ENCODE peak calls at places on chromosomes 4 and X, in seven cellular contexts. One of them, this sample, is unnamed.

GRCh38 chr4:114087596-114088230 is 108.3 kb upstream of the ARSJ start:
- DNase-seq in GM23338: no peak
- DNase-seq in EH: peak; percentile 93
- DNase-seq in T-helper 2 cell: no peak
- DNase-seq in NCI-H1930: no peak
- DNase-seq in mesothelial cell of epicardium: no peak
- DNase-seq in SW480: no peak
- DNase-seq in this sample: no peak

GRCh38 chr4:6235901-6236625 is 33.6 kb upstream of the WFS1 start:
- DNase-seq in GM23338: no peak
- DNase-seq in EH: no peak
- DNase-seq in T-helper 2 cell: no peak
- DNase-seq in NCI-H1930: no peak
- DNase-seq in mesothelial cell of epicardium: no peak
- DNase-seq in SW480: no peak
- DNase-seq in this sample: no peak

GRCh38 chr4:185282968-185283367 is 73.6 kb downstream of the SNX25 start:
- DNase-seq in GM23338: peak; percentile 37
- DNase-seq in EH: peak; percentile 47
- DNase-seq in T-helper 2 cell: no peak
- DNase-seq in NCI-H1930: no peak
- DNase-seq in mesothelial cell of epicardium: no peak
- DNase-seq in SW480: no peak
- DNase-seq in this sample: no peak

GRCh38 chr4:55498051-55498450 is 48.7 kb downstream of the CLOCK start:
- DNase-seq in GM23338: no peak
- DNase-seq in EH: peak; percentile 4
- DNase-seq in T-helper 2 cell: no peak
- DNase-seq in NCI-H1930: no peak
- DNase-seq in mesothelial cell of epicardium: no peak
- DNase-seq in SW480: no peak
- DNase-seq in this sample: no peak

GRCh38 chr4:4766570-4766969 is 92.9 kb upstream of the MSX1 start:
- DNase-seq in GM23338: no peak
- DNase-seq in EH: no peak
- DNase-seq in T-helper 2 cell: no peak
- DNase-seq in NCI-H1930: no peak
- DNase-seq in mesothelial cell of epicardium: no peak
- DNase-seq in SW480: no peak
- DNase-seq in this sample: no peak

GRCh38 chr4:74632634-74633033 is 161.7 kb downstream of the BTC start:
- DNase-seq in GM23338: no peak
- DNase-seq in EH: peak; percentile 55
- DNase-seq in T-helper 2 cell: peak; percentile 5
- DNase-seq in NCI-H1930: no peak
- DNase-seq in mesothelial cell of epicardium: no peak
- DNase-seq in SW480: peak; percentile 35
- DNase-seq in this sample: peak; percentile 59

GRCh38 chr4:38322709-38323108 is 341.3 kb upstream of the KLF3 start:
- DNase-seq in GM23338: no peak
- DNase-seq in EH: peak; percentile 95
- DNase-seq in T-helper 2 cell: no peak
- DNase-seq in NCI-H1930: no peak
- DNase-seq in mesothelial cell of epicardium: no peak
- DNase-seq in SW480: peak; percentile 55
- DNase-seq in this sample: no peak

GRCh38 chr4:17688011-17688441 is 73.6 kb downstream of the MED28 start:
- DNase-seq in GM23338: no peak
- DNase-seq in EH: no peak
- DNase-seq in T-helper 2 cell: no peak
- DNase-seq in NCI-H1930: no peak
- DNase-seq in mesothelial cell of epicardium: no peak
- DNase-seq in SW480: no peak
- DNase-seq in this sample: no peak

GRCh38 chr4:121462660-121463261 is 81.9 kb upstream of the QRFPR start:
- DNase-seq in GM23338: peak; percentile 91
- DNase-seq in EH: peak; percentile 62
- DNase-seq in T-helper 2 cell: peak; percentile 72
- DNase-seq in NCI-H1930: peak; percentile 8
- DNase-seq in mesothelial cell of epicardium: no peak
- DNase-seq in SW480: peak; percentile 67
- DNase-seq in this sample: peak; percentile 58

GRCh38 chr4:149522031-149522430 is 293.6 kb downstream of the IQCM start:
- DNase-seq in GM23338: no peak
- DNase-seq in EH: no peak
- DNase-seq in T-helper 2 cell: no peak
- DNase-seq in NCI-H1930: no peak
- DNase-seq in mesothelial cell of epicardium: no peak
- DNase-seq in SW480: no peak
- DNase-seq in this sample: no peak

GRCh38 chr4:82428526-82428968 is 1.7 kb downstream of the HNRNPDL start:
- DNase-seq in GM23338: no peak
- DNase-seq in EH: no peak
- DNase-seq in T-helper 2 cell: no peak
- DNase-seq in NCI-H1930: no peak
- DNase-seq in mesothelial cell of epicardium: no peak
- DNase-seq in SW480: no peak
- DNase-seq in this sample: no peak

GRCh38 chr4:22190855-22191254 is 242.3 kb upstream of the KCNIP4 start:
- DNase-seq in GM23338: no peak
- DNase-seq in EH: peak; percentile 68
- DNase-seq in T-helper 2 cell: no peak
- DNase-seq in NCI-H1930: no peak
- DNase-seq in mesothelial cell of epicardium: no peak
- DNase-seq in SW480: peak; percentile 10
- DNase-seq in this sample: no peak

GRCh38 chr4:141464366-141464765 is 172.0 kb upstream of the IL15 start:
- DNase-seq in GM23338: no peak
- DNase-seq in EH: peak; percentile 25
- DNase-seq in T-helper 2 cell: no peak
- DNase-seq in NCI-H1930: no peak
- DNase-seq in mesothelial cell of epicardium: no peak
- DNase-seq in SW480: no peak
- DNase-seq in this sample: no peak

GRCh38 chrX:9055354-9055753 is 21.4 kb upstream of the FAM9B start:
- DNase-seq in GM23338: no peak
- DNase-seq in EH: no peak
- DNase-seq in T-helper 2 cell: peak; percentile 28
- DNase-seq in NCI-H1930: no peak
- DNase-seq in mesothelial cell of epicardium: no peak
- DNase-seq in SW480: no peak
- DNase-seq in this sample: no peak

GRCh38 chr4:110164251-110164650 is 34.2 kb downstream of the ELOVL6 start:
- DNase-seq in GM23338: no peak
- DNase-seq in EH: peak; percentile 87
- DNase-seq in T-helper 2 cell: no peak
- DNase-seq in NCI-H1930: no peak
- DNase-seq in mesothelial cell of epicardium: no peak
- DNase-seq in SW480: no peak
- DNase-seq in this sample: no peak

GRCh38 chr4:183765121-183765990 is 106.3 kb downstream of the TRAPPC11 start:
- DNase-seq in GM23338: peak; percentile 7
- DNase-seq in EH: no peak
- DNase-seq in T-helper 2 cell: no peak
- DNase-seq in NCI-H1930: no peak
- DNase-seq in mesothelial cell of epicardium: no peak
- DNase-seq in SW480: no peak
- DNase-seq in this sample: no peak

GRCh38 chr4:2867758-2868491 is 24.3 kb downstream of the ADD1 start:
- DNase-seq in GM23338: peak; percentile 67
- DNase-seq in EH: peak; percentile 49
- DNase-seq in T-helper 2 cell: no peak
- DNase-seq in NCI-H1930: no peak
- DNase-seq in mesothelial cell of epicardium: no peak
- DNase-seq in SW480: no peak
- DNase-seq in this sample: no peak

GRCh38 chr4:8614365-8615193 is 22.0 kb downstream of the CPZ start:
- DNase-seq in GM23338: no peak
- DNase-seq in EH: no peak
- DNase-seq in T-helper 2 cell: peak; percentile 10
- DNase-seq in NCI-H1930: no peak
- DNase-seq in mesothelial cell of epicardium: no peak
- DNase-seq in SW480: no peak
- DNase-seq in this sample: peak; percentile 17

GRCh38 chrX:10932842-10933440 is 178.2 kb upstream of the HCCS start:
- DNase-seq in GM23338: no peak
- DNase-seq in EH: peak; percentile 37
- DNase-seq in T-helper 2 cell: no peak
- DNase-seq in NCI-H1930: no peak
- DNase-seq in mesothelial cell of epicardium: no peak
- DNase-seq in SW480: no peak
- DNase-seq in this sample: no peak

GRCh38 chr4:1566838-1567518 is 117.1 kb downstream of the FAM53A start:
- DNase-seq in GM23338: peak; percentile 48
- DNase-seq in EH: no peak
- DNase-seq in T-helper 2 cell: no peak
- DNase-seq in NCI-H1930: no peak
- DNase-seq in mesothelial cell of epicardium: no peak
- DNase-seq in SW480: no peak
- DNase-seq in this sample: no peak

GRCh38 chrX:130039847-130040246 is 57.4 kb downstream of the BCORL1 start:
- DNase-seq in GM23338: no peak
- DNase-seq in EH: no peak
- DNase-seq in T-helper 2 cell: no peak
- DNase-seq in NCI-H1930: no peak
- DNase-seq in mesothelial cell of epicardium: no peak
- DNase-seq in SW480: no peak
- DNase-seq in this sample: no peak

GRCh38 chrX:112642349-112642748 is 37.4 kb downstream of the LHFPL1 start:
- DNase-seq in GM23338: peak; percentile 67
- DNase-seq in EH: peak; percentile 13
- DNase-seq in T-helper 2 cell: peak; percentile 39
- DNase-seq in NCI-H1930: peak; percentile 29
- DNase-seq in mesothelial cell of epicardium: peak; percentile 53
- DNase-seq in SW480: peak; percentile 46
- DNase-seq in this sample: peak; percentile 55

GRCh38 chr4:4762909-4763814 is 96.3 kb upstream of the MSX1 start:
- DNase-seq in GM23338: peak; percentile 59
- DNase-seq in EH: peak; percentile 87
- DNase-seq in T-helper 2 cell: peak; percentile 91
- DNase-seq in NCI-H1930: no peak
- DNase-seq in mesothelial cell of epicardium: peak; percentile 60
- DNase-seq in SW480: no peak
- DNase-seq in this sample: peak; percentile 21

GRCh38 chr4:139419388-139419914 is 34.5 kb upstream of the RAB33B start:
- DNase-seq in GM23338: no peak
- DNase-seq in EH: peak; percentile 73
- DNase-seq in T-helper 2 cell: peak; percentile 35
- DNase-seq in NCI-H1930: no peak
- DNase-seq in mesothelial cell of epicardium: no peak
- DNase-seq in SW480: no peak
- DNase-seq in this sample: peak; percentile 34

GRCh38 chr4:174631901-174632758 is 109.8 kb upstream of the HPGD start:
- DNase-seq in GM23338: peak; percentile 67
- DNase-seq in EH: peak; percentile 39
- DNase-seq in T-helper 2 cell: peak; percentile 31
- DNase-seq in NCI-H1930: peak; percentile 27
- DNase-seq in mesothelial cell of epicardium: no peak
- DNase-seq in SW480: peak; percentile 28
- DNase-seq in this sample: no peak

GRCh38 chr4:70880739-70881138 is 21.4 kb upstream of the MOB1B start:
- DNase-seq in GM23338: no peak
- DNase-seq in EH: no peak
- DNase-seq in T-helper 2 cell: no peak
- DNase-seq in NCI-H1930: no peak
- DNase-seq in mesothelial cell of epicardium: no peak
- DNase-seq in SW480: no peak
- DNase-seq in this sample: no peak

GRCh38 chr4:147430111-147430510 is 50.8 kb upstream of the EDNRA start:
- DNase-seq in GM23338: no peak
- DNase-seq in EH: peak; percentile 10
- DNase-seq in T-helper 2 cell: no peak
- DNase-seq in NCI-H1930: no peak
- DNase-seq in mesothelial cell of epicardium: no peak
- DNase-seq in SW480: no peak
- DNase-seq in this sample: no peak

GRCh38 chr4:83125738-83126141 is 11.2 kb upstream of the PLAC8 start:
- DNase-seq in GM23338: no peak
- DNase-seq in EH: no peak
- DNase-seq in T-helper 2 cell: peak; percentile 83
- DNase-seq in NCI-H1930: no peak
- DNase-seq in mesothelial cell of epicardium: no peak
- DNase-seq in SW480: no peak
- DNase-seq in this sample: peak; percentile 45

GRCh38 chr4:101972791-101973190 is 182.3 kb downstream of the BANK1 start:
- DNase-seq in GM23338: no peak
- DNase-seq in EH: peak; percentile 36
- DNase-seq in T-helper 2 cell: peak; percentile 2
- DNase-seq in NCI-H1930: no peak
- DNase-seq in mesothelial cell of epicardium: no peak
- DNase-seq in SW480: no peak
- DNase-seq in this sample: peak; percentile 39

GRCh38 chr4:76802546-76803021 is 95.4 kb downstream of the SOWAHB start:
- DNase-seq in GM23338: peak; percentile 60
- DNase-seq in EH: peak; percentile 19
- DNase-seq in T-helper 2 cell: no peak
- DNase-seq in NCI-H1930: no peak
- DNase-seq in mesothelial cell of epicardium: no peak
- DNase-seq in SW480: no peak
- DNase-seq in this sample: no peak

GRCh38 chr4:121651597-121651996 is 45.2 kb downstream of the ANXA5 start:
- DNase-seq in GM23338: no peak
- DNase-seq in EH: no peak
- DNase-seq in T-helper 2 cell: no peak
- DNase-seq in NCI-H1930: no peak
- DNase-seq in mesothelial cell of epicardium: no peak
- DNase-seq in SW480: no peak
- DNase-seq in this sample: no peak

GRCh38 chrX:10172867-10173266 is 16.1 kb downstream of the CLCN4 start:
- DNase-seq in GM23338: peak; percentile 51
- DNase-seq in EH: no peak
- DNase-seq in T-helper 2 cell: peak; percentile 7
- DNase-seq in NCI-H1930: no peak
- DNase-seq in mesothelial cell of epicardium: no peak
- DNase-seq in SW480: no peak
- DNase-seq in this sample: no peak

GRCh38 chr4:164379694-164380093 is 374.2 kb upstream of the SMIM31 start:
- DNase-seq in GM23338: no peak
- DNase-seq in EH: no peak
- DNase-seq in T-helper 2 cell: no peak
- DNase-seq in NCI-H1930: no peak
- DNase-seq in mesothelial cell of epicardium: no peak
- DNase-seq in SW480: no peak
- DNase-seq in this sample: no peak

GRCh38 chrX:131405497-131405896 is 116.4 kb upstream of the IGSF1 start:
- DNase-seq in GM23338: peak; percentile 38
- DNase-seq in EH: no peak
- DNase-seq in T-helper 2 cell: no peak
- DNase-seq in NCI-H1930: no peak
- DNase-seq in mesothelial cell of epicardium: no peak
- DNase-seq in SW480: peak; percentile 3
- DNase-seq in this sample: no peak

This sample was measured in DND-41.